ENCODE peak calls at places on chromosome 1, in eight cellular contexts. O is neural progenitor cell, C is GM13977, G is fibroblast of the aortic adventitia, I is B cell, K is adrenal gland, M is fibroblast of lung, H is tibial nerve. A is an unnamed sample.

GRCh38 chr1:91672601-91673161 is 172.0 kb downstream of the CDC7 start:
- DNase-seq in C (no peak), K (no peak), M (no peak), H (no peak), I (no peak), G (no peak), O (no peak), A (no peak)

GRCh38 chr1:198493324-198493723 is 47.2 kb downstream of the ATP6V1G3 start:
- DNase-seq in O (no peak), M (no peak), K (no peak), C (no peak), G (no peak), H (no peak), I (no peak), A (no peak)

GRCh38 chr1:64923294-64923718 is 43.0 kb downstream of the JAK1 start:
- DNase-seq in C (peak), K (no peak), M (no peak), G (peak), H (no peak), O (no peak), I (no peak), A (no peak)

GRCh38 chr1:93446837-93447451 is 974 bp upstream of the FNBP1L start:
- DNase-seq in M (no peak), K (peak), C (peak), O (no peak), I (peak), H (no peak), G (no peak), A (no peak)

GRCh38 chr1:170470121-170470520 is 61.8 kb upstream of the GORAB start:
- DNase-seq in K (no peak), G (peak), C (no peak), I (no peak), H (no peak), O (no peak), M (no peak), A (no peak)

GRCh38 chr1:49163041-49163440 is 386.4 kb upstream of the BEND5 start:
- DNase-seq in M (no peak), G (no peak), H (no peak), O (no peak), I (no peak), K (no peak), C (no peak), A (no peak)

GRCh38 chr1:114008352-114009041 is 29.2 kb downstream of the OLFML3 start:
- DNase-seq in G (peak), I (no peak), M (peak), C (no peak), K (no peak), O (no peak), H (no peak), A (no peak)

GRCh38 chr1:86616871-86617270 is 70.0 kb downstream of the CLCA4 start:
- DNase-seq in H (no peak), C (peak), M (no peak), K (no peak), O (no peak), G (no peak), I (peak), A (no peak)

GRCh38 chr1:70503358-70503757 is 92.3 kb downstream of the CTH start:
- DNase-seq in H (no peak), G (peak), C (no peak), K (no peak), I (no peak), O (no peak), M (peak), A (no peak)

GRCh38 chr1:59071289-59071688 is 225.6 kb upstream of the FGGY start:
- DNase-seq in M (no peak), C (no peak), G (no peak), I (no peak), K (no peak), O (no peak), H (no peak), A (no peak)

GRCh38 chr1:74592580-74593355 is 80.4 kb upstream of the LRRC53 start:
- DNase-seq in C (no peak), G (no peak), O (no peak), M (no peak), I (no peak), K (no peak), H (no peak), A (no peak)

GRCh38 chr1:201383647-201384405 is 6.3 kb upstream of the TNNT2 start:
- DNase-seq in G (peak), I (no peak), C (no peak), H (no peak), O (no peak), K (no peak), M (peak), A (no peak)

GRCh38 chr1:232386294-232386693 is 243.6 kb downstream of the SIPA1L2 start:
- DNase-seq in G (no peak), K (no peak), I (no peak), M (no peak), O (no peak), C (no peak), H (no peak), A (no peak)

GRCh38 chr1:2225029-2225428 is 3.1 kb upstream of the SKI start:
- DNase-seq in O (no peak), I (no peak), G (no peak), H (no peak), K (no peak), M (no peak), C (no peak), A (no peak)

GRCh38 chr1:184315254-184315653 is 71.6 kb upstream of the C1orf21 start:
- DNase-seq in O (no peak), K (no peak), M (peak), C (no peak), G (peak), I (no peak), H (no peak), A (no peak)

GRCh38 chr1:38929054-38929453 is 12.6 kb downstream of the RHBDL2 start:
- DNase-seq in M (no peak), G (no peak), O (no peak), K (no peak), H (no peak), C (no peak), I (no peak), A (no peak)

GRCh38 chr1:101221945-101222429 is 14.8 kb upstream of the S1PR1 start:
- DNase-seq in K (no peak), G (no peak), O (no peak), H (no peak), I (peak), M (no peak), C (peak), A (no peak)

GRCh38 chr1:112359961-112360767 is 35.9 kb upstream of the CTTNBP2NL start:
- DNase-seq in I (no peak), K (peak), G (peak), M (peak), H (peak), O (peak), C (no peak), A (no peak)

GRCh38 chr1:89405275-89405929 is 41.5 kb downstream of the GBP6 start:
- DNase-seq in M (no peak), C (no peak), G (no peak), I (no peak), H (no peak), O (no peak), K (no peak), A (no peak)
- TF ChIP-seq CTCF in M (no peak), C (no peak), G (no peak), I (no peak), H (no peak), O (no peak), K (no peak), A (peak)

GRCh38 chr1:79874289-79874688 is 867.8 kb upstream of the ADGRL4 start:
- DNase-seq in K (no peak), C (no peak), H (no peak), M (peak), O (no peak), G (no peak), I (no peak), A (no peak)
- TF ChIP-seq CTCF in K (no peak), C (no peak), H (no peak), M (peak), O (no peak), G (no peak), I (no peak), A (peak)

DNA sequence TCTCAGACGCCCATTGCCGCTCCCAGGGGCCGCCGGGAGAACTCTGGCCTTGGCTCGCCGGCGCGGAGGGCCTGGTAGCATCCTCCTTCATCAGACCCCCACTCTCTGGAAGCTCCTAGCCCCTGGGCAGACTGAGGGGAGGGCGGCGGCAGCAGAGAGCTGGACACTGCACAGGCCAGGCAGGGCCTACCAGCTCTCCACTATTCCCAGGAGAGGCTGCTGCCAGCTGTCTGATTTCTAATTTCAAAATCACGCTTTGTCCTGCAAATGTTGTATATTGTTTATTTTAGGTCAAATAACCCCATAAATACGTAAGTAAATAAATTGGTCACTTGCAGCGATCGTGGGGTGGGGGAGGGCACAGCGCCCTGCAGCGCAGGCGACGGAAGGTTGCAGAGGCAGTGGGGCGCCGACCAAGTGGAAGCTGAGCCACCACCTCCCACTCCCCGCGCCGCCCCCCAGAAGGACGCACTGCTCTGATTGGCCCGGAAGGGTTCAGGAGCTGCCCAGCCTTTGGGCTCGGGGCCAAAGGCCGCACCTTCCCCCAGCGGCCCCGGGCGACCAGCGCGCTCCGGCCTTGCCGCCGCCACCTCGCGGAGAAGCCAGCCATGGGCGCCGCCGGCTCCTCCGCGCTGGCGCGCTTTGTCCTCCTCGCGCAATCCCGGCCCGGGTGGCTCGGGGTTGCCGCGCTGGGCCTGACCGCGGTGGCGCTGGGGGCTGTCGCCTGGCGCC is at the start of gene MTARC1:
- DNase-seq in O (peak), I (peak), K (peak), M (peak), C (peak), H (no peak), G (peak), A (peak)
- TF ChIP-seq CTCF in O (peak), I (no peak), K (no peak), M (no peak), C (peak), H (peak), G (peak), A (peak)

GRCh38 chr1:77133731-77134358 is 85.4 kb downstream of the PIGK start:
- DNase-seq in H (no peak), C (no peak), G (no peak), M (no peak), O (no peak), I (no peak), K (no peak), A (no peak)

GRCh38 chr1:77143529-77144121 is 75.6 kb downstream of the PIGK start:
- DNase-seq in H (no peak), C (no peak), I (no peak), G (peak), M (peak), K (no peak), O (no peak), A (no peak)

GRCh38 chr1:77134359-77134758 is 84.9 kb downstream of the PIGK start:
- DNase-seq in G (peak), C (no peak), O (no peak), K (peak), H (no peak), I (no peak), M (peak), A (no peak)

GRCh38 chr1:77139389-77139788 is 79.8 kb downstream of the PIGK start:
- DNase-seq in G (no peak), I (no peak), H (no peak), C (no peak), O (no peak), K (no peak), M (no peak), A (no peak)
- TF ChIP-seq CTCF in G (no peak), I (no peak), H (no peak), C (no peak), O (no peak), K (no peak), M (no peak), A (no peak)